ENCODE peak calls at places on chromosomes 3 and 15, in nine cellular contexts. A is tibial artery, R is endothelial cell of umbilical vein, Z is psoas muscle, B is left ventricle myocardium inferior, U is upper lobe of right lung, S is iPS DF 6.9, O is transverse colon, L is ovary. Y is an unnamed sample. For H3K27me3, the result is how much of the 10 kb centered on the place peaks cover.

GRCh38 chr15:41928637-41929620 is 35.1 kb upstream of the SPTBN5 start:
- DNase-seq in B (peak), A (peak), U (peak), Z (peak), R (no peak), O (no peak), S (no peak), L (peak), Y (peak)

GRCh38 chr3:49013738-49014660 is 4.4 kb downstream of the DALRD3 start:
- DNase-seq in Z (peak), R (peak), B (no peak), U (no peak), S (no peak), L (peak), A (no peak), O (peak), Y (peak)

GRCh38 chr15:64653757-64654156 is 121.6 kb downstream of the RBPMS2 start:
- DNase-seq in L (no peak), O (no peak), R (peak), B (no peak), Z (no peak), S (no peak), A (no peak), U (no peak), Y (no peak)

GRCh38 chr3:196902296-196902695 is 34.6 kb downstream of the SENP5 start:
- DNase-seq in A (no peak), R (no peak), Z (no peak), B (no peak), L (no peak), U (no peak), S (no peak), O (no peak), Y (no peak)

GRCh38 chr3:120448707-120449650 is 1.8 kb downstream of the FSTL1 start:
- DNase-seq in R (peak), U (no peak), Z (no peak), O (peak), B (no peak), L (no peak), A (no peak), S (no peak), Y (peak)

GRCh38 chr3:114154321-114154821 is 24.5 kb downstream of the DRD3 start:
- DNase-seq in A (no peak), Z (no peak), R (no peak), B (no peak), S (peak), L (no peak), U (no peak), O (no peak), Y (no peak)

GRCh38 chr3:139574026-139574947 is 34.7 kb upstream of the RBP1 start:
- DNase-seq in L (peak), R (no peak), S (no peak), B (peak), U (no peak), O (no peak), A (peak), Z (peak), Y (peak)

GRCh38 chr15:47484119-47484518 is 233.2 kb upstream of the SEMA6D start:
- DNase-seq in O (no peak), S (no peak), B (no peak), Z (no peak), L (no peak), R (peak), U (no peak), A (no peak), Y (no peak)

GRCh38 chr3:149507491-149508324 is 33.2 kb downstream of the TM4SF4 start:
- DNase-seq in A (peak), S (no peak), L (no peak), U (no peak), O (no peak), R (peak), Z (peak), B (no peak), Y (no peak)

GRCh38 chr3:143840636-143841035 is 7.6 kb downstream of the SLC9A9 start:
- DNase-seq in S (no peak), B (no peak), A (no peak), U (no peak), O (no peak), R (no peak), Z (no peak), L (no peak), Y (no peak)

GRCh38 chr3:39196671-39197446 is 4.5 kb upstream of the XIRP1 start:
- DNase-seq in O (no peak), L (no peak), A (no peak), Z (peak), S (no peak), U (no peak), R (no peak), B (no peak), Y (peak)

GRCh38 chr15:31437686-31438085 is 111.1 kb downstream of the KLF13 start:
- DNase-seq in A (no peak), Z (no peak), O (no peak), U (no peak), R (no peak), S (no peak), B (no peak), L (no peak), Y (no peak)

GRCh38 chr3:66220066-66220465 is 735 bp upstream of the SLC25A26 start:
- DNase-seq in S (no peak), U (no peak), O (no peak), A (no peak), R (peak), L (no peak), B (no peak), Z (no peak), Y (no peak)

GRCh38 chr15:71002321-71002720 is 109.7 kb downstream of the LRRC49 start:
- DNase-seq in S (no peak), Z (no peak), U (no peak), R (peak), A (no peak), O (no peak), B (no peak), L (no peak), Y (no peak)

GRCh38 chr3:12423918-12424634 is 60.2 kb upstream of the TSEN2 start:
- DNase-seq in B (no peak), S (no peak), Z (no peak), L (no peak), R (peak), O (no peak), U (no peak), A (no peak), Y (peak)

GRCh38 chr3:71103430-71103881 is 480.1 kb downstream of the FOXP1 start:
- DNase-seq in U (peak), O (peak), R (peak), A (peak), L (peak), S (no peak), Z (peak), B (peak), Y (peak)

GRCh38 chr3:189430166-189430565 is 201.0 kb upstream of the TP63 start:
- DNase-seq in R (no peak), U (no peak), A (no peak), O (no peak), B (no peak), L (no peak), S (no peak), Z (no peak), Y (no peak)

GRCh38 chr3:86988986-86989385 is 2.0 kb downstream of the VGLL3 start:
- DNase-seq in A (no peak), B (no peak), L (no peak), Z (no peak), U (no peak), R (no peak), S (no peak), O (no peak), Y (no peak)

GRCh38 chr3:98799479-98799878 is 36.3 kb downstream of the ST3GAL6 start:
- DNase-seq in B (no peak), S (no peak), O (no peak), L (no peak), Z (no peak), U (no peak), R (no peak), A (no peak), Y (no peak)

GRCh38 chr3:98800401-98800800 is 37.3 kb downstream of the ST3GAL6 start:
- DNase-seq in S (no peak), U (no peak), B (no peak), Z (no peak), R (no peak), A (no peak), L (no peak), O (no peak), Y (no peak)

GRCh38 chr3:98797905-98798304 is 34.8 kb downstream of the ST3GAL6 start:
- DNase-seq in B (no peak), Z (no peak), S (no peak), L (no peak), A (no peak), U (no peak), O (no peak), R (no peak), Y (no peak)

GRCh38 chr3:98801042-98801747 is 38.1 kb downstream of the ST3GAL6 start:
- DNase-seq in O (no peak), A (no peak), Z (no peak), B (no peak), U (no peak), L (no peak), S (peak), R (no peak), Y (no peak)

DNA sequence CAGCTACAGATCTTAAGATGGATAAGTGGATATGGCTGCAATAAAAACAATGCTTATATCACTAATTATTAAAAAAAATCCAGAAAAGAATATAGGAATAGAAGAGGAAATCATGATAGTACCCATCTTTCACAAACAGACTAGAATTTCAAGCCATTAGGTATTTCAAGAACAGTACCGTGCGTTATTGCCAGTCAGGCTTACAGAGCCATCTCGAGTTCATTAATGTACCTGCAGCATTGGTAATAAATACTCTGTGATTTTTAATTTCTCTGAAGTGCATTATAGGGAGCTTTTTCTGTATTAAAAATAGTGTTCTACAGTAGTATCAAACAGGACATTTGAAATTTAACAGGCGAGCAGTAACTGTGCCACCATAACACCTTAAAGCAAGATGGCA is 35.7 kb downstream of the ST3GAL6 start:
- DNase-seq in O (no peak), R (no peak), A (no peak), U (no peak), Z (no peak), L (no peak), B (no peak), S (no peak), Y (no peak)
- H3K27ac ChIP-seq in O (no peak), R (no peak), A (no peak), U (no peak), Z (no peak), L (no peak), B (no peak), S (no peak), Y (no peak)

GRCh38 chr3:119297169-119297568 is 3.0 kb downstream of the ARHGAP31 start:
- DNase-seq in O (no peak), L (peak), R (peak), B (peak), S (no peak), A (no peak), Z (no peak), U (no peak), Y (peak)
- H3K27me3 ChIP-seq in O (under half), L (under half), R (under half), B (under half), S (under half), A (under half), Z (under half), U (under half), Y (under half)

GRCh38 chr3:128316456-128316855 is 150.2 kb downstream of the DNAJB8 start:
- DNase-seq in Z (no peak), B (no peak), U (peak), R (no peak), L (peak), S (no peak), A (no peak), O (no peak), Y (peak)

GRCh38 chr3:128319107-128319506 is 147.6 kb downstream of the DNAJB8 start:
- DNase-seq in U (no peak), B (no peak), R (no peak), L (peak), Z (no peak), O (no peak), A (no peak), S (no peak), Y (no peak)

GRCh38 chr3:128317101-128317697 is 149.5 kb downstream of the DNAJB8 start:
- DNase-seq in S (no peak), B (no peak), Z (no peak), R (no peak), U (no peak), A (no peak), L (no peak), O (no peak), Y (no peak)

GRCh38 chr3:128318275-128318920 is 148.3 kb downstream of the DNAJB8 start:
- DNase-seq in Z (no peak), U (peak), S (no peak), B (no peak), R (no peak), O (no peak), A (no peak), L (peak), Y (no peak)

DNA sequence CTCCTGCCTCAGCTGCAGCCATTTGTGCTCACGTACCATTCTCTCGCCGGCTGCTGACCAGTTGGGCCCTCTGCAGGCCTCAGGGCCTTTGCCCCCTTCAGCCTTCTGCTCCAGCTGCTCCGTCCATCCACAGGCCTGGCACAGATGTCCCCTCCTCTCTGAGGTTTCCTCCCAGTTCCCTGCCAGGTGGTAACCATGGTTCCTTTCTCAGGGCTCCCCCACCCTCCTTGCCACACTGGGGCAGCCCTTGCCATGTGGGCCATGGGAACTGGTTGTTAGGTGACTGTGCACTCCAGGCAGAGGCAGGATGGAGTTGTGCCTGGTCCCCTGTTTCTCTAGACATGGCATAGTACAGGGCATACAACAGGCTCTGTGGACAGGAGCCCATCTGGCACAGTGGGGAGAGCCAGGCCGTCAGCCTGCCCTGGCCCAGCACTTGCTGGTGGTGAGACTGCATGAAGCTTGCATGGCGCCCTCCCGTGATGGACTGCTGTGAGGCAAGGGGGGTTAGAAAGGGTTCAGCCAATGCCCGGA is 148.9 kb downstream of the DNAJB8 start:
- DNase-seq in O (no peak), Z (no peak), U (peak), B (no peak), A (no peak), S (no peak), R (no peak), L (no peak), Y (no peak)
- H3K4me3 ChIP-seq in O (no peak), Z (no peak), U (no peak), B (no peak), A (no peak), S (no peak), R (no peak), L (no peak), Y (no peak)

DNA sequence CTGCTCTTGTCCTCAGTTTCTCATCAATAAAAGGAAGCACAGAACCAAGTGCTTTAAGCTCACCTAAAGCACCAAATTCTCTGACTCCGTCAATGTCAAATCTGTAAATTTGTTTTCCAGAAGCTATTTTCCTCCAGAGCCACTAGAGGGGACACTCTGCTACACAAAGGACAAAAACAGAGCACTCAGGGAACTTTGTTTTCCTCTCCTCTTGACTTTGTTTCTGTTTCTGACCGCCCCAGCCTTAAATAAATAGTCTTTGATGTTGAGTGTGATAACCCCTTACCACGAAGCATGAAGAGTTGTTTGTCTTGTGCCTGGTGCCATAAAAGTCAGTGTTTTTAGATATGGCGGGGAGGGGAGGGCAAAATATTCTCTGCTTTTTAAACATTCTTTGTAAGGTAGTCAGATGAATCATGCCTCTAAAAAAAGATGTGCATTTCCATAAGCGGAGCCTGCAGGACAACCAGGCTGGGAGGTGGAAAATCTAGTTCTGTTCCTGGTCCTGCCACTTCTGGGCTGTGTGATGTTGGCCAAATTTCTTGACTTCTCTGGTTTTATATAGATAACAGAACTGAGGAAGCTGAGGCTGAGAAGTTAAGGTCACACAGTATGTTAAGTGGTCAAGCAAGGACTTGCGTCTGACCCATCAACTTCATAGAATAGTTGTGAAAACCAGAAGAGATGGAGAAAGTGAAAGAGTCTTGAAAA is 7.3 kb upstream of the ZBTB38 start:
- DNase-seq in Z (no peak), R (peak), B (no peak), L (no peak), O (no peak), S (no peak), U (no peak), A (no peak), Y (no peak)
- H3K27ac ChIP-seq in Z (peak), R (peak), B (peak), L (no peak), O (peak), S (no peak), U (peak), A (peak), Y (no peak)

GRCh38 chr15:59940928-59941327 is 63.2 kb upstream of the FOXB1 start:
- DNase-seq in R (no peak), U (no peak), B (no peak), A (no peak), Z (no peak), S (no peak), L (no peak), O (no peak), Y (no peak)
- H3K27me3 ChIP-seq in R (under half), U (under half), B (half or more), A (under half), Z (under half), S (under half), L (under half), O (under half), Y (under half)

GRCh38 chr3:194003128-194004057 is 132.6 kb upstream of the HES1 start:
- DNase-seq in S (no peak), B (peak), A (peak), O (peak), Z (peak), U (peak), L (peak), R (peak), Y (peak)
- H3K4me3 ChIP-seq in S (peak), B (peak), A (peak), O (peak), Z (peak), U (peak), L (peak), R (no peak), Y (peak)

GRCh38 chr15:80735344-80735743 is 40.2 kb downstream of the ABHD17C start:
- DNase-seq in A (no peak), Z (no peak), S (no peak), U (no peak), L (no peak), O (no peak), B (no peak), R (no peak), Y (no peak)

GRCh38 chr15:80732148-80732547 is 37.0 kb downstream of the ABHD17C start:
- DNase-seq in Z (no peak), R (no peak), O (no peak), B (no peak), L (no peak), U (no peak), A (no peak), S (no peak), Y (no peak)

GRCh38 chr15:80730395-80730794 is 35.3 kb downstream of the ABHD17C start:
- DNase-seq in B (no peak), L (no peak), O (no peak), S (no peak), A (no peak), Z (no peak), U (no peak), R (no peak), Y (no peak)

GRCh38 chr15:80730931-80731330 is 35.8 kb downstream of the ABHD17C start:
- DNase-seq in L (no peak), A (no peak), S (no peak), B (no peak), Z (no peak), O (no peak), U (no peak), R (no peak), Y (no peak)

DNA sequence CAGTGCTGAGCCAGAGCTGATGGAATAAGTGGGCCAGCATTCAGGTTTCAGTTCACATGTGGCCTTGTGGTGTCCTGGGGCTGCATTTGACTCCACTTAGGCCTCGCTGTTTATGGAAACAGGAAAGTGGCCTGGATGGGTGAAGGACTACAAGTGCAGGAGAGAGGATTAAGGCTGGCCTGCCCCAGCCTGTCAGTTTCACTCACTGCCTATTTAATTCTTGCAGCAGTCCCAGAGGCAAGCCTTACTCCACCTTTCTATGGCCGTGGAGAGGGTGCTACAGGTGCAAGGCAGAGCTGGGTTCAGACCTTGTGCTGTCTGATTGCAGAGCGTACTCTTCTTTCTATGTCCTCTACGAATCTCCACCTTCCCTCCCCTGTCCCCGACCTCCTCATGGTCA is 37.7 kb downstream of the ABHD17C start:
- DNase-seq in U (no peak), R (no peak), S (no peak), L (no peak), Z (no peak), B (no peak), O (no peak), A (no peak), Y (no peak)
- H3K27ac ChIP-seq in U (no peak), R (no peak), S (no peak), L (no peak), Z (no peak), B (no peak), O (no peak), A (no peak), Y (no peak)

GRCh38 chr3:119191800-119192199 is 18.4 kb downstream of the UPK1B start:
- DNase-seq in Z (no peak), R (no peak), O (no peak), S (no peak), B (no peak), A (no peak), L (no peak), U (no peak), Y (no peak)
- H3K27me3 ChIP-seq in Z (under half), R (under half), O (under half), S (under half), B (under half), A (under half), L (under half), U (under half), Y (under half)

GRCh38 chr3:142211034-142211433 is 14.4 kb downstream of the GK5 start:
- DNase-seq in S (no peak), O (no peak), Z (no peak), B (no peak), U (no peak), L (no peak), A (no peak), R (peak), Y (no peak)

GRCh38 chr3:142215111-142215510 is 10.3 kb downstream of the GK5 start:
- DNase-seq in S (no peak), Z (no peak), B (no peak), A (no peak), L (no peak), U (no peak), R (peak), O (no peak), Y (no peak)

GRCh38 chr3:142213298-142213697 is 12.1 kb downstream of the GK5 start:
- DNase-seq in B (no peak), A (no peak), U (no peak), O (no peak), R (no peak), Z (no peak), L (no peak), S (no peak), Y (peak)

GRCh38 chr3:142218703-142219102 is 6.7 kb downstream of the GK5 start:
- DNase-seq in R (no peak), B (no peak), L (no peak), O (no peak), Z (no peak), A (no peak), S (no peak), U (no peak), Y (no peak)

DNA sequence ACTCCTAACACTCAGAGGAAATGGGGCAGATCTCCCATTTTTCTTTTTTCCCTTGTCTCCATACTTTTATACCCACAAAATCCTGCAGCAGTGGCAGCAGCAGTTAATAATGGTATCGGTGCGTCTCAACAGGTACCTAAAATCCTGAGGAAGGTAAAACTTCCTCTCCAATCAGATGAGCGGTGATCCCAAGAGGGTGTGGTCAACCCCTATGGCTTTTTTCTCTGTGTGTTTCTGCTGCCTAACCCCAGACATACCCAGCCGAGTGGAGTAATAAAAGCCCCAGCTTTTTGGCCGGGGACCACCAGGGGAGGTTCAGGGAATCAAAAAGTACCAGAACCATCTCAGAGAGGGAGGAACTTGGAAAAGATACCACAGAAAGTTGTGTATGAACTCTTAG is 9.1 kb downstream of the GK5 start:
- DNase-seq in R (no peak), S (no peak), B (no peak), O (no peak), L (no peak), Z (no peak), A (no peak), U (no peak), Y (no peak)
- H3K4me3 ChIP-seq in R (no peak), S (no peak), B (no peak), O (no peak), L (no peak), Z (no peak), A (no peak), U (no peak), Y (no peak)

Y was measured in right cardiac atrium.